ENCODE peak calls at places on chromosomes 6 and 20, in seven cellular contexts. One of them, this sample, is unnamed.

GRCh38 chr6:21079468-21080048 is 514.0 kb upstream of the SOX4 start:
- DNase-seq in K562: no peak
- DNase-seq in GM12878: no peak
- DNase-seq in SK-N-SH: peak
- DNase-seq in HCT116: no peak
- DNase-seq in HepG2: no peak
- DNase-seq in H1: no peak
- DNase-seq in this sample: no peak

GRCh38 chr6:43207286-43207685 is 22.0 kb downstream of the DNPH1 start:
- DNase-seq in K562: no peak
- DNase-seq in GM12878: no peak
- DNase-seq in SK-N-SH: no peak
- DNase-seq in HCT116: no peak
- DNase-seq in HepG2: no peak
- DNase-seq in H1: no peak
- DNase-seq in this sample: no peak

GRCh38 chr6:72865467-72865866 is 243.6 kb downstream of the KCNQ5 start:
- DNase-seq in K562: no peak
- DNase-seq in GM12878: no peak
- DNase-seq in SK-N-SH: no peak
- DNase-seq in HCT116: no peak
- DNase-seq in HepG2: no peak
- DNase-seq in H1: no peak
- DNase-seq in this sample: no peak

GRCh38 chr6:170444056-170444505 is 109.0 kb downstream of the PSMB1 start:
- DNase-seq in K562: no peak
- DNase-seq in GM12878: no peak
- DNase-seq in SK-N-SH: peak
- DNase-seq in HCT116: no peak
- DNase-seq in HepG2: no peak
- DNase-seq in H1: no peak
- DNase-seq in this sample: no peak

GRCh38 chr6:26336355-26337198 is 28.4 kb upstream of the BTN3A2 start:
- DNase-seq in K562: peak
- DNase-seq in GM12878: no peak
- DNase-seq in SK-N-SH: no peak
- DNase-seq in HCT116: no peak
- DNase-seq in HepG2: no peak
- DNase-seq in H1: no peak
- DNase-seq in this sample: no peak

GRCh38 chr20:38752029-38752428 is 3.8 kb downstream of the ACTR5 start:
- DNase-seq in K562: no peak
- DNase-seq in GM12878: no peak
- DNase-seq in SK-N-SH: no peak
- DNase-seq in HCT116: no peak
- DNase-seq in HepG2: no peak
- DNase-seq in H1: no peak
- DNase-seq in this sample: no peak

GRCh38 chr20:63978319-63979220 is 872 bp downstream of the SAMD10 start:
- DNase-seq in K562: peak
- DNase-seq in GM12878: no peak
- DNase-seq in SK-N-SH: peak
- DNase-seq in HCT116: no peak
- DNase-seq in HepG2: peak
- DNase-seq in H1: no peak
- DNase-seq in this sample: no peak

GRCh38 chr20:9311132-9311531 is 203.3 kb upstream of the LAMP5 start:
- DNase-seq in K562: no peak
- DNase-seq in GM12878: no peak
- DNase-seq in SK-N-SH: no peak
- DNase-seq in HCT116: no peak
- DNase-seq in HepG2: no peak
- DNase-seq in H1: no peak
- DNase-seq in this sample: no peak

GRCh38 chr20:33305591-33306057 is 22.6 kb downstream of the BPIFB1 start:
- DNase-seq in K562: no peak
- DNase-seq in GM12878: no peak
- DNase-seq in SK-N-SH: no peak
- DNase-seq in HCT116: peak
- DNase-seq in HepG2: no peak
- DNase-seq in H1: no peak
- DNase-seq in this sample: no peak

GRCh38 chr6:10355115-10355702 is 59.7 kb downstream of the TFAP2A start:
- DNase-seq in K562: no peak
- DNase-seq in GM12878: no peak
- DNase-seq in SK-N-SH: no peak
- DNase-seq in HCT116: no peak
- DNase-seq in HepG2: no peak
- DNase-seq in H1: no peak
- DNase-seq in this sample: no peak

GRCh38 chr20:11777861-11778570 is 139.7 kb upstream of the BTBD3 start:
- DNase-seq in K562: no peak
- DNase-seq in GM12878: no peak
- DNase-seq in SK-N-SH: peak
- DNase-seq in HCT116: no peak
- DNase-seq in HepG2: no peak
- DNase-seq in H1: no peak
- DNase-seq in this sample: no peak

GRCh38 chr6:127026247-127026646 is 92.2 kb upstream of the RSPO3 start:
- DNase-seq in K562: no peak
- DNase-seq in GM12878: no peak
- DNase-seq in SK-N-SH: no peak
- DNase-seq in HCT116: peak
- DNase-seq in HepG2: no peak
- DNase-seq in H1: no peak
- DNase-seq in this sample: no peak

GRCh38 chr20:48453477-48454093 is 374.2 kb downstream of the PREX1 start:
- DNase-seq in K562: no peak
- DNase-seq in GM12878: no peak
- DNase-seq in SK-N-SH: no peak
- DNase-seq in HCT116: no peak
- DNase-seq in HepG2: no peak
- DNase-seq in H1: no peak
- DNase-seq in this sample: no peak

GRCh38 chr6:9257215-9257614 is 821.9 kb upstream of the SLC35B3 start:
- DNase-seq in K562: no peak
- DNase-seq in GM12878: no peak
- DNase-seq in SK-N-SH: no peak
- DNase-seq in HCT116: no peak
- DNase-seq in HepG2: no peak
- DNase-seq in H1: no peak
- DNase-seq in this sample: no peak

GRCh38 chr6:110329348-110329728 is 28.8 kb downstream of the METTL24 start:
- DNase-seq in K562: no peak
- DNase-seq in GM12878: no peak
- DNase-seq in SK-N-SH: peak
- DNase-seq in HCT116: no peak
- DNase-seq in HepG2: no peak
- DNase-seq in H1: no peak
- DNase-seq in this sample: no peak

GRCh38 chr6:170462366-170463020 is 90.6 kb downstream of the PSMB1 start:
- DNase-seq in K562: no peak
- DNase-seq in GM12878: no peak
- DNase-seq in SK-N-SH: no peak
- DNase-seq in HCT116: no peak
- DNase-seq in HepG2: no peak
- DNase-seq in H1: no peak
- DNase-seq in this sample: no peak

GRCh38 chr6:37514840-37515239 is 15.1 kb upstream of the CCDC167 start:
- DNase-seq in K562: no peak
- DNase-seq in GM12878: no peak
- DNase-seq in SK-N-SH: no peak
- DNase-seq in HCT116: no peak
- DNase-seq in HepG2: no peak
- DNase-seq in H1: no peak
- DNase-seq in this sample: no peak
- H3K27ac ChIP-seq in K562: no peak
- H3K27ac ChIP-seq in GM12878: no peak
- H3K27ac ChIP-seq in SK-N-SH: peak
- H3K27ac ChIP-seq in HCT116: no peak
- H3K27ac ChIP-seq in HepG2: no peak
- H3K27ac ChIP-seq in H1: no peak
- H3K27ac ChIP-seq in this sample: peak

GRCh38 chr20:41509801-41510200 is 108.4 kb downstream of the CHD6 start:
- DNase-seq in K562: no peak
- DNase-seq in GM12878: no peak
- DNase-seq in SK-N-SH: no peak
- DNase-seq in HCT116: no peak
- DNase-seq in HepG2: peak
- DNase-seq in H1: no peak
- DNase-seq in this sample: no peak
- TF ChIP-seq SIN3A in K562: no peak
- TF ChIP-seq SIN3A in GM12878: no peak
- TF ChIP-seq SIN3A in SK-N-SH: no peak
- TF ChIP-seq SIN3A in HCT116: no peak
- TF ChIP-seq SIN3A in HepG2: no peak
- TF ChIP-seq SIN3A in H1: no peak
- TF ChIP-seq SIN3A in this sample: no peak

GRCh38 chr20:23294671-23295070 is 55.9 kb upstream of the NXT1 start:
- DNase-seq in K562: no peak
- DNase-seq in GM12878: no peak
- DNase-seq in SK-N-SH: no peak
- DNase-seq in HCT116: no peak
- DNase-seq in HepG2: no peak
- DNase-seq in H1: no peak
- DNase-seq in this sample: no peak

GRCh38 chr20:23291575-23292240 is 58.9 kb upstream of the NXT1 start:
- DNase-seq in K562: no peak
- DNase-seq in GM12878: no peak
- DNase-seq in SK-N-SH: no peak
- DNase-seq in HCT116: no peak
- DNase-seq in HepG2: no peak
- DNase-seq in H1: no peak
- DNase-seq in this sample: no peak

GRCh38 chr20:23293689-23294088 is 56.9 kb upstream of the NXT1 start:
- DNase-seq in K562: no peak
- DNase-seq in GM12878: no peak
- DNase-seq in SK-N-SH: no peak
- DNase-seq in HCT116: no peak
- DNase-seq in HepG2: no peak
- DNase-seq in H1: no peak
- DNase-seq in this sample: no peak

GRCh38 chr20:23295934-23296333 is 54.7 kb upstream of the NXT1 start:
- DNase-seq in K562: no peak
- DNase-seq in GM12878: no peak
- DNase-seq in SK-N-SH: no peak
- DNase-seq in HCT116: no peak
- DNase-seq in HepG2: no peak
- DNase-seq in H1: no peak
- DNase-seq in this sample: no peak

DNA sequence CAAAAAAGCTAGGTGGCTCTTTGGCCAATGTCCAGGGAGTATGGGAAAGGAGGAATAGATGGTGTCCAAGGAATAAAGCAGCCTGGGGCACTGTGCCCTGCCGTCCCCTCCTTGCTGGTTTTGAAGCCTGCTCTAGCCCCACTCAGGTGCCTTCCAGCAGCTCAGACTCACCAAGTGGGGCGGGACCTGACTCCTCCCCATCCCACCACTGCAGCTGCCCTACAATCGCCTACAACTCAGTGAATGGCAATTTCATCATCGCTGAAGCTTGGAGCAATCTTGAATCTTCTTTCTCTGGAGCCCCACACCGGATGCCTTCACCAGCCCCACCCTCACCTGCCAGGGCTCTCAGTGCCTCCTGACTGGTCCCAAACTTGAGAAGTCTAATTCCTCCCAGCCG is 56.4 kb upstream of the NXT1 start:
- DNase-seq in K562: no peak
- DNase-seq in GM12878: no peak
- DNase-seq in SK-N-SH: no peak
- DNase-seq in HCT116: no peak
- DNase-seq in HepG2: no peak
- DNase-seq in H1: no peak
- DNase-seq in this sample: no peak
- H3K27ac ChIP-seq in K562: no peak
- H3K27ac ChIP-seq in GM12878: no peak
- H3K27ac ChIP-seq in SK-N-SH: no peak
- H3K27ac ChIP-seq in HCT116: no peak
- H3K27ac ChIP-seq in HepG2: no peak
- H3K27ac ChIP-seq in H1: no peak
- H3K27ac ChIP-seq in this sample: no peak

DNA sequence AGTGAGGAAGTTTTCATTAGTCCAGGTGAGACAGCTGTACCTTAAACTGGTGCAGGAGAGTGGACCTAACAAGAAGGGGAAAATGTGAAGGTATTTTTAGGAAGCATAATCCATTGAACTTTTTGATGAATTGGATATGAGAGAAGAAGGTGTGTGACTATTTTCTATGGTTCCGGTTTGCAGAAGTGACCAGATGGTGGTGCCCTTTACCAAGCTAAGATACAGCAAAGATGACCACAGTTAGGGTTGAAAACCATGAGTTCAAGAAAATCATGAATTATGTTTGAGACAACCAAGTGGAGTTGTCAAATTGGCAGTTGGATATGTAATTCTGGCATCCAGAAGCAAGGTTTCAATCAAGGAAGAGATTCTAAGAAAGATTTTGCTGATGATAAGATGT is 61.9 kb upstream of the NRSN1 start:
- DNase-seq in K562: no peak
- DNase-seq in GM12878: no peak
- DNase-seq in SK-N-SH: peak
- DNase-seq in HCT116: peak
- DNase-seq in HepG2: peak
- DNase-seq in H1: no peak
- DNase-seq in this sample: peak
- TF ChIP-seq SIN3A in K562: no peak
- TF ChIP-seq SIN3A in GM12878: no peak
- TF ChIP-seq SIN3A in SK-N-SH: no peak
- TF ChIP-seq SIN3A in HCT116: no peak
- TF ChIP-seq SIN3A in HepG2: no peak
- TF ChIP-seq SIN3A in H1: no peak
- TF ChIP-seq SIN3A in this sample: no peak

GRCh38 chr6:116568851-116569755 is 2.2 kb upstream of the RWDD1 start:
- DNase-seq in K562: no peak
- DNase-seq in GM12878: no peak
- DNase-seq in SK-N-SH: no peak
- DNase-seq in HCT116: no peak
- DNase-seq in HepG2: no peak
- DNase-seq in H1: no peak
- DNase-seq in this sample: no peak
- H3K27ac ChIP-seq in K562: no peak
- H3K27ac ChIP-seq in GM12878: no peak
- H3K27ac ChIP-seq in SK-N-SH: no peak
- H3K27ac ChIP-seq in HCT116: no peak
- H3K27ac ChIP-seq in HepG2: no peak
- H3K27ac ChIP-seq in H1: no peak
- H3K27ac ChIP-seq in this sample: no peak

GRCh38 chr20:3685341-3685740 is 3.5 kb upstream of the ADAM33 start:
- DNase-seq in K562: no peak
- DNase-seq in GM12878: no peak
- DNase-seq in SK-N-SH: no peak
- DNase-seq in HCT116: no peak
- DNase-seq in HepG2: no peak
- DNase-seq in H1: no peak
- DNase-seq in this sample: no peak
- TF ChIP-seq SIN3A in K562: no peak
- TF ChIP-seq SIN3A in GM12878: no peak
- TF ChIP-seq SIN3A in SK-N-SH: no peak
- TF ChIP-seq SIN3A in HCT116: no peak
- TF ChIP-seq SIN3A in HepG2: no peak
- TF ChIP-seq SIN3A in H1: no peak
- TF ChIP-seq SIN3A in this sample: no peak

This sample was measured in Panc1.